ENCODE peak calls at places on chromosome 21, in ten cellular contexts. R, U, O, K, I, H, X, W, P and A are unnamed samples.

GRCh38 chr21:46608672-46609111 is 3.8 kb upstream of the S100B start:
- DNase-seq in R (no peak), U (no peak), O (no peak), K (no peak), I (no peak), H (no peak), X (no peak), W (no peak), P (no peak), A (no peak)

GRCh38 chr21:16775056-16775455 is 737.8 kb upstream of the CXADR start:
- DNase-seq in R (no peak), U (no peak), O (no peak), K (no peak), I (no peak), H (no peak), X (no peak), W (no peak), P (no peak), A (no peak)

GRCh38 chr21:37453350-37453749 is 86.8 kb downstream of the DYRK1A start:
- DNase-seq in R (no peak), U (no peak), O (no peak), K (no peak), I (no peak), H (no peak), X (no peak), W (no peak), P (no peak), A (no peak)

GRCh38 chr21:45143855-45144254 is 69.5 kb downstream of the ADARB1 start:
- DNase-seq in R (no peak), U (no peak), O (no peak), K (no peak), I (no peak), H (no peak), X (no peak), W (no peak), P (no peak), A (no peak)

GRCh38 chr21:36854391-36854790 is 112.1 kb downstream of the HLCS start:
- DNase-seq in R (peak; percentile 36), U (peak; percentile 47), O (no peak), K (no peak), I (no peak), H (no peak), X (peak; percentile 84), W (peak; percentile 53), P (no peak), A (no peak)

GRCh38 chr21:43926196-43926595 is 61.2 kb downstream of the AGPAT3 start:
- DNase-seq in R (no peak), U (no peak), O (no peak), K (no peak), I (no peak), H (no peak), X (no peak), W (no peak), P (no peak), A (no peak)

GRCh38 chr21:46550511-46550941 is 54.4 kb downstream of the S100B start:
- DNase-seq in R (no peak), U (no peak), O (no peak), K (no peak), I (no peak), H (no peak), X (no peak), W (no peak), P (peak; percentile 13), A (peak; percentile 84)

GRCh38 chr21:27219068-27219467 is 252.2 kb upstream of the ADAMTS5 start:
- DNase-seq in R (peak; percentile 47), U (no peak), O (peak; percentile 28), K (no peak), I (no peak), H (no peak), X (no peak), W (no peak), P (no peak), A (no peak)

GRCh38 chr21:35319684-35320083 is 270.6 kb upstream of the RUNX1 start:
- DNase-seq in R (peak; percentile 57), U (no peak), O (no peak), K (no peak), I (no peak), H (no peak), X (no peak), W (no peak), P (no peak), A (no peak)

GRCh38 chr21:26659181-26659580 is 86.1 kb upstream of the CYYR1 start:
- DNase-seq in R (no peak), U (no peak), O (no peak), K (no peak), I (no peak), H (no peak), X (no peak), W (no peak), P (no peak), A (no peak)

GRCh38 chr21:28962465-28962864 is 30.2 kb downstream of the LTN1 start:
- DNase-seq in R (no peak), U (peak; percentile 51), O (no peak), K (no peak), I (no peak), H (no peak), X (no peak), W (no peak), P (no peak), A (no peak)

GRCh38 chr21:45276620-45277019 is 11.1 kb downstream of the POFUT2 start:
- DNase-seq in R (no peak), U (no peak), O (no peak), K (peak; percentile 50), I (no peak), H (no peak), X (peak; percentile 32), W (no peak), P (no peak), A (no peak)

GRCh38 chr21:9767592-9768375 is 753.6 kb upstream of the TPTE start:
- DNase-seq in R (no peak), U (no peak), O (no peak), K (no peak), I (no peak), H (no peak), X (no peak), W (no peak), P (no peak), A (no peak)

GRCh38 chr21:31294691-31295090 is 49.4 kb downstream of the TIAM1 start:
- DNase-seq in R (no peak), U (no peak), O (no peak), K (no peak), I (no peak), H (no peak), X (no peak), W (no peak), P (no peak), A (no peak)

GRCh38 chr21:44534688-44535087 is 5.3 kb downstream of the KRTAP10-1 start:
- DNase-seq in R (no peak), U (no peak), O (no peak), K (no peak), I (no peak), H (no peak), X (no peak), W (no peak), P (no peak), A (no peak)

GRCh38 chr21:43811262-43812105 is 22.1 kb downstream of the RRP1 start:
- DNase-seq in R (no peak), U (no peak), O (no peak), K (no peak), I (no peak), H (no peak), X (peak; percentile 68), W (no peak), P (no peak), A (no peak)

GRCh38 chr21:46118305-46118870 is 20.5 kb downstream of the COL6A2 start:
- DNase-seq in R (no peak), U (no peak), O (no peak), K (peak; percentile 60), I (no peak), H (no peak), X (no peak), W (no peak), P (no peak), A (no peak)

GRCh38 chr21:44999972-45000636 is 60.3 kb downstream of the SLX9 start:
- DNase-seq in R (no peak), U (no peak), O (no peak), K (peak; percentile 75), I (no peak), H (no peak), X (no peak), W (no peak), P (no peak), A (no peak)

GRCh38 chr21:45109831-45110492 is 35.6 kb downstream of the ADARB1 start:
- DNase-seq in R (peak; percentile 54), U (peak; percentile 56), O (no peak), K (no peak), I (peak; percentile 43), H (no peak), X (no peak), W (no peak), P (no peak), A (peak; percentile 24)

GRCh38 chr21:31665397-31665796 is 5.9 kb downstream of the SOD1 start:
- DNase-seq in R (no peak), U (no peak), O (no peak), K (no peak), I (no peak), H (no peak), X (no peak), W (no peak), P (no peak), A (no peak)

GRCh38 chr21:26818911-26819310 is 26.3 kb downstream of the ADAMTS1 start:
- DNase-seq in R (no peak), U (no peak), O (no peak), K (no peak), I (no peak), H (no peak), X (no peak), W (no peak), P (no peak), A (no peak)

GRCh38 chr21:38486221-38486620 is 12.1 kb downstream of the ERG start:
- DNase-seq in R (peak; percentile 70), U (peak; percentile 78), O (no peak), K (no peak), I (no peak), H (no peak), X (no peak), W (no peak), P (no peak), A (no peak)

GRCh38 chr21:45937721-45938452 is 43.7 kb upstream of the COL6A1 start:
- DNase-seq in R (no peak), U (no peak), O (no peak), K (no peak), I (no peak), H (no peak), X (no peak), W (no peak), P (no peak), A (no peak)

GRCh38 chr21:45862544-45863207 is 118.9 kb upstream of the COL6A1 start:
- DNase-seq in R (no peak), U (no peak), O (no peak), K (no peak), I (no peak), H (no peak), X (peak; percentile 35), W (no peak), P (no peak), A (no peak)

GRCh38 chr21:42583992-42584641 is 69.3 kb upstream of the PDE9A start:
- DNase-seq in R (no peak), U (no peak), O (no peak), K (peak; percentile 52), I (no peak), H (no peak), X (no peak), W (no peak), P (no peak), A (no peak)

GRCh38 chr21:35697321-35697808 is 363.0 kb downstream of the SETD4 start:
- DNase-seq in R (peak; percentile 83), U (no peak), O (peak; percentile 13), K (peak; percentile 63), I (no peak), H (no peak), X (no peak), W (peak; percentile 39), P (no peak), A (no peak)

GRCh38 chr21:35491114-35491513 is 442.0 kb upstream of the RUNX1 start:
- DNase-seq in R (no peak), U (no peak), O (no peak), K (no peak), I (no peak), H (no peak), X (peak; percentile 53), W (no peak), P (no peak), A (no peak)